ENCODE peak calls at places on chromosomes 6 and 20, in four cellular contexts. S is H1, I is K562, J is GM12878. E is an unnamed sample.

GRCh38 chr20:44651507-44652373 is at the start of gene ADA:
- DNase-seq in J (no peak), S (peak; percentile 82), I (peak; percentile 86), E (peak; percentile 94)

GRCh38 chr20:48193626-48194025 is 408.3 kb upstream of the SULF2 start:
- DNase-seq in I (no peak), J (no peak), S (no peak), E (no peak)

GRCh38 chr6:7058250-7058923 is 49.4 kb upstream of the RREB1 start:
- DNase-seq in I (peak; percentile 58), J (no peak), S (no peak), E (no peak)

GRCh38 chr20:46343358-46344357 is 35.4 kb upstream of the CDH22 start:
- DNase-seq in J (no peak), S (no peak), I (no peak), E (no peak)

GRCh38 chr20:7214081-7214740 is 446.7 kb downstream of the BMP2 start:
- DNase-seq in I (no peak), S (peak; percentile 45), J (no peak), E (no peak)

GRCh38 chr6:66865771-66866170 is 1158.7 kb upstream of the EYS start:
- DNase-seq in J (no peak), I (no peak), S (no peak), E (no peak)

GRCh38 chr6:100538086-100538485 is 73.4 kb upstream of the SIM1 start:
- DNase-seq in J (no peak), I (no peak), S (no peak), E (no peak)

GRCh38 chr20:48739395-48740268 is 88.2 kb downstream of the PREX1 start:
- DNase-seq in S (no peak), J (no peak), I (no peak), E (peak; percentile 39)

GRCh38 chr6:125981566-125982185 is 4.7 kb upstream of the TRMT11 start:
- DNase-seq in S (no peak), J (no peak), I (no peak), E (no peak)

GRCh38 chr6:73731285-73731684 is 35.3 kb downstream of the CD109 start:
- DNase-seq in J (no peak), I (no peak), S (no peak), E (no peak)
- H3K79me2 ChIP-seq in J (no peaks in the 10 kb centered on the region), I (no peaks in the 10 kb centered on the region), S (no peaks in the 10 kb centered on the region), E (no peaks in the 10 kb centered on the region)

GRCh38 chr6:131062245-131063027 is 609 bp downstream of the EPB41L2 start:
- DNase-seq in J (no peak), S (peak; percentile 49), I (peak; percentile 27), E (no peak)

GRCh38 chr6:131063028-131063763 is at the start of gene EPB41L2:
- DNase-seq in I (peak; percentile 90), S (peak; percentile 93), J (peak; percentile 26), E (peak; percentile 69)

GRCh38 chr6:131060311-131060710 is 2.7 kb downstream of the EPB41L2 start:
- DNase-seq in S (no peak), J (no peak), I (no peak), E (no peak)

GRCh38 chr6:131061041-131061770 is 1.8 kb downstream of the EPB41L2 start:
- DNase-seq in S (no peak), I (no peak), J (no peak), E (no peak)

DNA sequence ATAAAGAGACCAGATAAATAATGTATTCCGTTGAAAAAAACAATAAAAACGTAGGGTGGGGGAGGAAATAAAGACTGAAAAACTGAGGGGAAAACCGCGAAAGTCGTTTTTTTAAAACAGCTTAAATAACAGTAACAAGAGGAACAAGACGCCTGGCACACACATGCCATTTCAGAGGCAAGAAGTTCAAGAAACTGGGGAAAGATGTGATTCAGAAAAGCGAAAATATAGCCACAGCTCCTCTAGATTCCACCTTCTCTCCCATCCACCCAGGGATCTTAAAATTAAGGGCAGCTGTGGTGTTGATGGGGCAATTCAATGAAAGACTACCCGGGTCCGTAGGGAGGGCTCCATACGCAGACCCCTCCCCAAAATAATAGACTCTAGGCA is 1.3 kb downstream of the EPB41L2 start:
- DNase-seq in I (no peak), S (no peak), J (no peak), E (no peak)
- TF ChIP-seq JUND in I (no peak), S (no peak), J (no peak), E (no peak)

DNA sequence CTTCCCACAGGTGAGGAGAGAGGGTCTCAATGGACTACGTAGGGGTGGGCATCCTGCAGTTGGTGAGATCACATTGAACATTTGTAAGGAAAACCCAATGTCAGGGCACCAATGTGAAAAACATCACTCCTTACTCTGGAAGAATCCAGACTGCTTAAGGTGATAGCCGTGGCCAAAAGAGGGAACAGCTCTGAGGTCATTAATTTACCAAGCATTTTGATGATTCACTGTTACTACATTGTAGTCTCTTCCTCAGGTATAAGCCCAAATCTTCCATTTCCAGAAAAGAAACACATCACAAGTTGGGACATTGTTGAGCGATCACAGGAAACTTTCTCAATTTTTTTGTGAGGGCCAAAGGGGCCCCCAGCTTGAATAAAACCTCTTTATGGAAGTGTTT is 61.1 kb upstream of the SPTLC3 start:
- DNase-seq in S (no peak), J (no peak), I (no peak), E (no peak)
- TF ChIP-seq NRF1 in S (no peak), J (no peak), I (no peak), E (no peak)

GRCh38 chr6:156906451-156906850 is 129.3 kb downstream of the ARID1B start:
- DNase-seq in J (no peak), S (no peak), I (no peak), E (no peak)

GRCh38 chr6:156902782-156903181 is 125.6 kb downstream of the ARID1B start:
- DNase-seq in I (no peak), J (no peak), S (no peak), E (no peak)

GRCh38 chr6:156901309-156902019 is 124.3 kb downstream of the ARID1B start:
- DNase-seq in I (no peak), S (no peak), J (no peak), E (peak; percentile 41)

GRCh38 chr6:156905801-156906200 is 128.6 kb downstream of the ARID1B start:
- DNase-seq in S (no peak), I (no peak), J (no peak), E (no peak)

DNA sequence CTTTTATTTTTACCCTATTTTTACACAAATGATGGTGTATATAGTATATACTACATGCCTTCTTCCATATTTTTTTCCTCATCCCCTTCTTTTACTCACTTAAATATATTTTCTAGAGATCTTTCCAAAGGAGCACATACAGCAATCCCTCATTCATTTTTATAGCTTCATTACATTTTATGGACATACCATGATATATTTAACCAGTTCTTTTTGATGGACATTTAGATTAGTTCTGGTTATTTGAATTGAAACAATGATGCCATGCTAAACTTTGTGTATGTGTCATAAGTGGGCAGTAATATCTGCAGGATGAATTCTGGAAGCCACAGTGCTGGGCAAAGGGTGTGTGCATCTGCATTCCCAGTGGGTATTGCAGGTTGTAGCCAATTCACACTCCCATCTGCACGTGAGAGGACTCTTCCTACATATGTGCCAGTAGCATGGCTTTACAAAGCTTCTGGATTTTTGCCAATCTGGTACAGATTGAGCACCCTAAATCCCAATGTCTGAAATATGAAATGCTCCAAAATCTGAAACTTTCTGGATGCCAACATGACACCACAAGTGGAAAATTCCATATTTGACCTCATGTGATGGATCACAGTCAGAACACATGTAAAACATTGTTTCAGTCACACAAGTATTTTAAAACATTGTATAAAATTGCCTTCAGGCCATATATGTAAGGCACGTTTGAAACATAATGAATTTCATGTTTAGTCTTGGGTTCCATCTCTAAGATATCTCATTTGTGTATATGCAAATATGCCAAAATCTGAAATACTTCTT is 127.2 kb downstream of the ARID1B start:
- DNase-seq in I (no peak), J (no peak), S (no peak), E (no peak)
- H3K79me2 ChIP-seq in I (peaks cover 11% of the 10 kb centered on the region), J (peaks cover 26% of the 10 kb centered on the region), S (no peaks in the 10 kb centered on the region), E (peaks cover 75% of the 10 kb centered on the region)

GRCh38 chr6:162264581-162264980 is 463.0 kb downstream of the PRKN start:
- DNase-seq in S (no peak), J (no peak), I (no peak), E (no peak)

GRCh38 chr6:162261598-162261997 is 466.0 kb downstream of the PRKN start:
- DNase-seq in J (no peak), S (no peak), I (no peak), E (no peak)

GRCh38 chr6:162260024-162260423 is 467.5 kb downstream of the PRKN start:
- DNase-seq in S (no peak), J (no peak), I (no peak), E (no peak)

GRCh38 chr6:162258647-162259046 is 468.9 kb downstream of the PRKN start:
- DNase-seq in I (no peak), S (no peak), J (no peak), E (no peak)

GRCh38 chr6:162262466-162263196 is 464.9 kb downstream of the PRKN start:
- DNase-seq in S (no peak), J (no peak), I (no peak), E (no peak)
- TF ChIP-seq JUND in S (no peak), J (no peak), I (no peak), E (no peak)

GRCh38 chr6:14910692-14911547 is 334.9 kb upstream of the JARID2 start:
- DNase-seq in I (no peak), J (peak; percentile 78), S (no peak), E (no peak)
- TF ChIP-seq NRF1 in I (no peak), J (no peak), S (no peak), E (no peak)

DNA sequence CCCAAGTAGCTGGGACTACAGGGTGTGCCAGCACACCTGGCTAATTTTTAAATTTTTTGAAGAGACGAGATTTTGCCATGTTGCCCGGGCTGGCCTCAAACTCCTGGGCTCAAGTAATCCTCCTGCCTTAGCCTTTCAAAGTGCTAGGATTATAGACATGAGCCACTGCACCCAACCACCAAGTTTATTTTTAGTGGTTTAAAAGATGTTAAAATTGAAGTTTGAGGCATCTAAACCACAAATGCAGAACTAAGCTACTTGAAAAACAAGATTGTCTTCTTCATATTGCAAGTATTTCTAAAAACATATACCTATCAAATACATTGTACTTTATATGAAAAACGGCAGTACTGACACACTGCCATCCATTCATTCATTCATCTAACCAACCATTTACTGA is 31.6 kb downstream of the WASF1 start:
- DNase-seq in I (no peak), J (no peak), S (no peak), E (no peak)
- H3K79me2 ChIP-seq in I (no peaks in the 10 kb centered on the region), J (no peaks in the 10 kb centered on the region), S (no peaks in the 10 kb centered on the region), E (peaks cover 5% of the 10 kb centered on the region)